ENCODE peak calls at places on chromosomes 6 and 20, in five cellular contexts. F, T, P, S and V are unnamed samples.

GRCh38 chr6:6825153-6825847 is 236.8 kb downstream of the LY86 start:
- DNase-seq in F (no peak), P (no peak), T (no peak), S (no peak), V (peak)

GRCh38 chr20:63641146-63641791 is 12.0 kb downstream of the STMN3 start:
- DNase-seq in S (no peak), F (no peak), T (no peak), P (no peak), V (peak)

GRCh38 chr6:155985660-155986138 is 530.1 kb upstream of the NOX3 start:
- DNase-seq in S (no peak), P (no peak), T (no peak), F (no peak), V (no peak)

GRCh38 chr20:62578294-62578897 is 63.9 kb upstream of the SLCO4A1 start:
- DNase-seq in S (no peak), P (no peak), F (peak), T (no peak), V (no peak)

GRCh38 chr20:32207626-32208498 is at the start of the genes PLAGL2 and POFUT1:
- DNase-seq in T (peak), F (peak), P (peak), S (peak), V (peak)

GRCh38 chr6:83708970-83709747 is at the start of gene SNAP91:
- DNase-seq in S (peak), F (peak), P (no peak), T (peak), V (peak)

GRCh38 chr6:101544286-101544685 is 150.8 kb downstream of the GRIK2 start:
- DNase-seq in F (no peak), S (no peak), P (peak), T (no peak), V (peak)

GRCh38 chr6:75094614-75095321 is 111.1 kb downstream of the COL12A1 start:
- DNase-seq in P (peak), T (no peak), F (no peak), S (no peak), V (no peak)

GRCh38 chr6:34414999-34415858 is 10.6 kb downstream of the RPS10 start:
- DNase-seq in T (peak), P (peak), S (no peak), F (peak), V (peak)

GRCh38 chr6:96051555-96051954 is 35.8 kb downstream of the FUT9 start:
- DNase-seq in T (no peak), S (no peak), F (no peak), P (no peak), V (no peak)

GRCh38 chr20:47984437-47984836 is 199.2 kb upstream of the SULF2 start:
- DNase-seq in P (no peak), T (no peak), F (no peak), S (no peak), V (no peak)

GRCh38 chr6:146890644-146891434 is 292.1 kb downstream of the ADGB start:
- DNase-seq in T (no peak), F (no peak), S (no peak), P (peak), V (no peak)

GRCh38 chr6:170129691-170130171 is 161.1 kb downstream of the DLL1 start:
- DNase-seq in F (peak), S (no peak), T (peak), P (no peak), V (peak)

GRCh38 chr6:123042412-123042811 is 46.4 kb downstream of the CLVS2 start:
- DNase-seq in P (no peak), S (no peak), F (no peak), T (no peak), V (no peak)

GRCh38 chr6:111818539-111819226 is 54.6 kb downstream of the FYN start:
- DNase-seq in S (no peak), T (no peak), F (no peak), P (peak), V (no peak)

GRCh38 chr6:122789078-122789861 is at the start of gene SMPDL3A:
- DNase-seq in P (peak), S (peak), T (peak), F (peak), V (peak)

GRCh38 chr20:52936368-52936986 is 35.7 kb upstream of the TSHZ2 start:
- DNase-seq in T (no peak), P (no peak), S (no peak), F (no peak), V (peak)

GRCh38 chr20:6783752-6784725 is 16.6 kb downstream of the BMP2 start:
- DNase-seq in T (no peak), S (no peak), P (peak), F (no peak), V (peak)

GRCh38 chr6:337782-338464 is 45.6 kb downstream of the DUSP22 start:
- DNase-seq in T (no peak), P (no peak), S (no peak), F (no peak), V (peak)

GRCh38 chr6:80003841-80004198 is 629 bp upstream of the TTK start:
- DNase-seq in S (peak), F (peak), T (no peak), P (no peak), V (peak)

GRCh38 chr6:149563203-149563927 is 2.8 kb upstream of the GINM1 start:
- DNase-seq in P (peak), F (no peak), S (no peak), T (no peak), V (peak)

GRCh38 chr6:155510879-155511278 is 55.2 kb upstream of the NOX3 start:
- DNase-seq in S (no peak), T (no peak), P (no peak), F (no peak), V (peak)

GRCh38 chr6:101509556-101509955 is 116.0 kb downstream of the GRIK2 start:
- DNase-seq in P (peak), F (no peak), T (no peak), S (no peak), V (no peak)

GRCh38 chr20:39885975-39886649 is 802.9 kb downstream of the MAFB start:
- DNase-seq in T (peak), S (peak), F (peak), P (peak), V (peak)

GRCh38 chr20:24236204-24236603 is 233.2 kb upstream of the SYNDIG1 start:
- DNase-seq in S (no peak), F (no peak), P (no peak), T (no peak), V (no peak)

GRCh38 chr6:95685817-95686216 is 108.5 kb downstream of the MANEA start:
- DNase-seq in F (no peak), P (no peak), S (no peak), T (no peak), V (no peak)

GRCh38 chr6:89025633-89026032 is 54.9 kb upstream of the PNRC1 start:
- DNase-seq in P (no peak), F (no peak), T (no peak), S (no peak), V (peak)

GRCh38 chr20:34703573-34704176 is 469 bp upstream of the TP53INP2 start:
- DNase-seq in P (peak), F (peak), S (peak), T (no peak), V (peak)

GRCh38 chr6:100948381-100949133 is 67.4 kb upstream of the ASCC3 start:
- DNase-seq in F (no peak), S (no peak), T (no peak), P (no peak), V (peak)

GRCh38 chr6:55670850-55671413 is 91.9 kb upstream of the HMGCLL1 start:
- DNase-seq in T (no peak), S (no peak), F (no peak), P (no peak), V (no peak)

GRCh38 chr20:17225891-17226409 is 890 bp upstream of the PCSK2 start:
- DNase-seq in S (peak), F (peak), P (no peak), T (peak), V (no peak)

DNA sequence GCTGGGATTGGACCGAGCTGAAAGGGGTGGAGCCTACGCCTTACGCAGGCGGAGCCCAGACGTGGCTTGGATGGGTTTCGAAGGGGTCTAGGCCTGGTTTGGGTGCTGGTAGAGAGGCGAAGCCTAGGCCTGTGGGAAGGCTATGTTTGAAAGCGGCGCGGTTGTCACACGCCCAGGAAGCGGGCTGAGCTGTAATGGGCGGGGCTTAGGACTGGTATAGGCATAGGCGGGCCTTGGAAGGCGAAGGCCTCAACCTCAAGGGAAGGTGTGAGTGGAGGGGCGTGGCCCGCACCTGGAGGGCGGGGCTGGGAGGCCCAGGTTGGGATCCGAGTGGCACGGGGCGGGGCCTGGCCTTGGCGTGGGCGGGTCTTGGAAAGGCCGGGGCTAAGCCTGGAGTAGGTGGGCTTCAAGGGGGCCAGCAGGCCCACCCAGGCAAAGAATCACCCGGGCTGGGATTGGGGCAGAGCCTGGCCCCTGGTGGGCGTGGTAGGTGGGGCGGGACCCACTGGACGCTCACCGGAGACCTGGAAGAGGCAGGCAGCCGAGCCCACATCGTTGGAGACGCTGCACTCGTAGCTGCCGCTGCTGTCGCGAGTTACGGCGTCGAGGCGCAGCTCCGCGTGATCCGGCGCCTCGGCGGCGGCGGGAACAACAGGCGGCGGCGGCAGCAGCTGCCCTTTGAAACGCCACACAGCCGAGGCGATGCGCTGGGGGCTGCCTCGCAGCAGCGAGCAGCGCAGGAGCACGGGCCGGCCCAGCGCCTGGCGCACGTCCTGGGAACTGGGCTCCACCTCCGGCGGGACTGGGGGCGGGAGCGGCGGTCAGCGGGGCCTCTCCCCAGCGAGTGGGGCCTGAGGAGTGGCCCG is 49.0 kb downstream of the MDGA1 start:
- DNase-seq in P (no peak), F (no peak), T (no peak), S (peak), V (peak)
- TF ChIP-seq CTCF in P (no peak), F (no peak), T (no peak), S (no peak), V (no peak)

GRCh38 chr6:125857846-125858245 is 67.1 kb downstream of the NCOA7 start:
- DNase-seq in S (no peak), T (no peak), F (no peak), P (no peak), V (no peak)

GRCh38 chr6:125854355-125854754 is 63.6 kb downstream of the NCOA7 start:
- DNase-seq in T (no peak), S (no peak), F (no peak), P (no peak), V (no peak)

GRCh38 chr6:125859691-125860210 is 69.0 kb downstream of the NCOA7 start:
- DNase-seq in P (no peak), S (no peak), T (no peak), F (no peak), V (peak)

GRCh38 chr6:125855783-125856182 is 65.0 kb downstream of the NCOA7 start:
- DNase-seq in F (no peak), S (no peak), P (no peak), T (no peak), V (no peak)

DNA sequence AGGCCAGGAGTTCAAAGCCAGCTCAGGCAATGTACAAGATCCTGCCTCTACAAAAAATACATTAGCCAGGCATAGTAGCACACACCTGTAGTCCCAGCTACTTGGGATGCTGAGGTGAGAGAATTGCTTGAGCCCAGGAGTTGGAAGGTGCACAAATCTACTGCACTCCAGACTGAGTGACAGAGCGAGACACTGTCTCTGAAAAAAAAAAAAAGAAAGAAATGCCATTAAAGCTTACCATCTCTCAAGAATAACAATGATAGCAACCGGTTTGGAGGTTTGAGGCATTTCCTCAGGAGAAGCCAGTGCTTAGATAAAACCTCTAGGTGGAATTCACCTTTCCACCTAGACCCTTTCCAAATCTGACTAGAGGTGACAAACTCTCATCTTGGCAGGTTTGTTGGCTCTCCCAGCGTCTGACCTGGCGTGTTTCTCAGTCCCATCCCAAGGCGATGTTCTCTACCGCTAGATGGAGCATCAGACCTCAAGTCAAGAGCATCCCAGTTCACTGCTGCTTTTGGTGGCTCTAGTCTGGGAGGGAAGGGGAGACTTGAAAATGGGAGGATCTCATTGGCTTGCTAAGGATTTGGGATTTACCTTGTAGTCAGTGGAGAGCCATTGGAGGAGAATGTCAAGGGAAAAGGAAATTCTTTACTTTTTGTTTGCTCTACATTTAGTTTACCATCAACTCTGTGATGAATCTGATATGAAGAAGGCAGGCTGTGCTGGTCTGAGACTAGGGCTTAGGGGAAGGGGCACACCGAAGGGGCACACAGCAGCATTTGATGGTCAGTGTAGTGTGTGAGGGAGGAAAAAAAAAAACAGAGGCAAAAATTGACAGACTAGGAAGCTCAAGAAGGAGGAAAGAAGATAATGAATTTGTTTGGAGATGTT is 67.9 kb downstream of the NCOA7 start:
- DNase-seq in T (peak), F (peak), S (peak), P (peak), V (peak)
- TF ChIP-seq CTCF in T (peak), F (no peak), S (peak), P (peak), V (peak)

GRCh38 chr6:121236984-121237383 is 97.3 kb downstream of the TBC1D32 start:
- DNase-seq in S (no peak), P (no peak), F (no peak), T (no peak), V (no peak)
- TF ChIP-seq CTCF in S (no peak), P (no peak), F (no peak), T (no peak), V (no peak)

GRCh38 chr6:43331876-43332275 is 23.2 kb upstream of the CRIP3 start:
- DNase-seq in S (no peak), T (no peak), P (no peak), F (no peak), V (no peak)

GRCh38 chr6:43331470-43331869 is 22.8 kb upstream of the CRIP3 start:
- DNase-seq in P (no peak), F (no peak), T (no peak), S (no peak), V (no peak)

GRCh38 chr6:43335469-43335868 is 26.8 kb upstream of the CRIP3 start:
- DNase-seq in F (no peak), P (no peak), S (no peak), T (no peak), V (no peak)

GRCh38 chr6:43338243-43338642 is 29.6 kb upstream of the CRIP3 start:
- DNase-seq in P (no peak), F (no peak), S (no peak), T (no peak), V (no peak)

GRCh38 chr6:43334466-43335095 is 26.0 kb upstream of the CRIP3 start:
- DNase-seq in T (no peak), F (peak), P (peak), S (peak), V (peak)
- TF ChIP-seq CTCF in T (no peak), F (peak), P (peak), S (peak), V (peak)

GRCh38 chr6:44012078-44012493 is 115.2 kb downstream of the MRPL14 start:
- DNase-seq in F (no peak), P (peak), T (no peak), S (no peak), V (peak)

GRCh38 chr6:44008821-44009370 is 118.4 kb downstream of the MRPL14 start:
- DNase-seq in P (no peak), T (no peak), F (no peak), S (no peak), V (no peak)

GRCh38 chr6:44011350-44011925 is 115.8 kb downstream of the MRPL14 start:
- DNase-seq in T (no peak), S (no peak), P (peak), F (no peak), V (no peak)

GRCh38 chr6:44009425-44010321 is 117.6 kb downstream of the MRPL14 start:
- DNase-seq in T (no peak), P (peak), S (no peak), F (no peak), V (peak)

DNA sequence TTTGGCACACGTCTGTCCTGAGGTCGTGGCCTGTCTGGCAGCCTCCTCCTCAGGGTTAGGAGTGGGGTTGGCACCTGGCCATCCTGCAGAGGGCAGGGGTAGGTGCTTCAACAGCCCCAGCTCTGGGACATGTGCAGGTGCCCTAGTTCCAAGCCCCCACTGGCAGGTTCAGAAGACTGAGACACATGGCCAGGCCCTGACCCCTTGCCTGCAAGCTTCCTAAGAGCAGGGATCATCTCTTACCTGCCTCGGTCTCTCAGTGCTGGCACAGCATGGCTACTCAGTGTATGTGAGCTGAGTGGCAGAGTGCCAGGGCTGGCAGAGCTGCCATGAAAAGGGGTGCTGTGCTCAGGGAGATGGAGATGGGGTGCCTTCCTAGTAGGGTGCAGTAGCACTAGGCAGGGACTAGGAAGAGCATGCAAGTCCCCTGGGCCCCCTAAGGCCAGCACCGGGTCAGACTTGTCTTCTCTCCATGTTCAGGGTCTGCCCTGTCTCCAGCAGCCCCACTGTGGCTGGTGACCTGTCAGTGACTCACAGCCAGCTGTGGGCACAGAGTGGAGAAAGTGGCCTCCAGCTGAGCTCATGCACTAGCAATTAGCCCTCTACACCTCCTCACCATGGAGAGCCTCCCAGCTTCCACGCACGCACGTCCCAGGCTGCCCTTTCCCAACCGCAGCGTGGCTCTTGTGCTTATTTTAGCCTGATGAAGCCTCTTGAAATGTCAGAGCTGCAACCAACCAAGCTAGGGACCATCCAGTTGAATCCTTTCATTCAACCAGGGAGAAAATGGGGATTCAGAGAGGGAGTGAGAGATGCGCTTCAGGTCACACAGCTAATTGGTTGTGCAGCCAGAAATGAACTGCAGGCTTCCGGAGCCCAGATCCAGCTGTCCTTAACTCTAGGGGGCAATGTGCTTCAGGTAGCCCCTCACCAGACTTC is 116.6 kb downstream of the MRPL14 start:
- DNase-seq in F (no peak), P (peak), T (no peak), S (no peak), V (peak)
- TF ChIP-seq CTCF in F (peak), P (no peak), T (no peak), S (no peak), V (no peak)